ENCODE peak calls at places on chromosomes 12 and 14, in eight cellular contexts. V is GM12891; G is uterus; O is NCI-H1092 treated with DMSO at 0.1 percent for 48 hours; B is H7; C is stimulated activated CD4-positive, alpha-beta T cell treated with anti-CD3 and anti-CD28 coated beads, Interleukin-4, amount 100 ng/mL, for 1 hour; J is HCT116; D is heart left ventricle. R is an unnamed sample.
A peak's percentile ranks its signal among the peaks of the same experiment; 100 is the strongest.

GRCh38 chr12:75578546-75578945 is 67.1 kb upstream of the KRR1 start:
- DNase-seq in V (no peak), G (no peak), B (no peak), J (no peak), O (peak; percentile 27), D (no peak), C (no peak), R (no peak)

GRCh38 chr12:131946757-131947156 is 3.0 kb upstream of the EP400 start:
- DNase-seq in V (no peak), O (no peak), B (peak; percentile 43), J (no peak), C (no peak), G (no peak), D (no peak), R (no peak)

GRCh38 chr12:95963104-95963503 is 20.0 kb downstream of the AMDHD1 start:
- DNase-seq in C (no peak), V (no peak), D (no peak), G (no peak), B (no peak), O (no peak), J (peak; percentile 18), R (no peak)

GRCh38 chr14:20630340-20631022 is 11.0 kb downstream of the OR6S1 start:
- DNase-seq in V (no peak), D (no peak), G (no peak), B (peak; percentile 41), O (no peak), J (peak; percentile 84), C (no peak), R (peak; percentile 58)

GRCh38 chr14:35046751-35047536 is 872 bp downstream of the FAM177A1 start:
- DNase-seq in G (no peak), O (peak; percentile 65), C (no peak), D (no peak), B (no peak), V (no peak), J (no peak), R (peak; percentile 4)

GRCh38 chr12:122354958-122355641 is 67.4 kb downstream of the CLIP1 start:
- DNase-seq in J (no peak), D (no peak), O (no peak), G (no peak), B (no peak), V (no peak), C (no peak), R (no peak)

GRCh38 chr12:122732170-122732569 is 1.5 kb upstream of the HCAR1 start:
- DNase-seq in J (no peak), B (no peak), D (no peak), O (no peak), V (no peak), G (no peak), C (no peak), R (no peak)

GRCh38 chr12:6224550-6224949 is 24.4 kb downstream of the CD9 start:
- DNase-seq in G (no peak), B (no peak), V (no peak), C (no peak), J (no peak), O (no peak), D (peak; percentile 60), R (no peak)

GRCh38 chr12:68745376-68745903 is 536 bp upstream of the SLC35E3 start:
- DNase-seq in V (no peak), C (no peak), J (no peak), O (peak; percentile 27), D (no peak), G (no peak), B (no peak), R (no peak)

GRCh38 chr14:54226103-54226502 is 170.7 kb upstream of the CDKN3 start:
- DNase-seq in C (no peak), J (no peak), O (no peak), V (no peak), D (no peak), B (no peak), G (no peak), R (peak; percentile 20)

GRCh38 chr14:94559638-94560290 is 1.5 kb upstream of the SERPINA4 start:
- DNase-seq in G (no peak), V (no peak), C (no peak), D (no peak), J (no peak), B (no peak), O (no peak), R (no peak)

GRCh38 chr14:100221419-100222218 is 17.3 kb upstream of the YY1 start:
- DNase-seq in V (no peak), D (peak; percentile 60), G (peak; percentile 35), J (no peak), B (peak; percentile 67), C (peak; percentile 65), O (peak; percentile 8), R (peak; percentile 62)

GRCh38 chr12:17322090-17322489 is 716.1 kb upstream of the LMO3 start:
- DNase-seq in D (no peak), G (no peak), C (no peak), V (no peak), B (no peak), J (no peak), O (no peak), R (no peak)

GRCh38 chr12:67068773-67069450 is 200.2 kb upstream of the CAND1 start:
- DNase-seq in G (peak; percentile 38), D (peak; percentile 27), C (peak; percentile 49), O (peak; percentile 34), B (peak; percentile 89), J (no peak), V (peak; percentile 25), R (peak; percentile 7)

GRCh38 chr14:56686416-56686815 is 106.8 kb downstream of the TMEM260 start:
- DNase-seq in O (peak; percentile 58), J (no peak), D (peak; percentile 58), C (no peak), V (no peak), B (peak; percentile 63), G (no peak), R (no peak)

GRCh38 chr12:132235116-132235820 is 91.0 kb downstream of the NOC4L start:
- DNase-seq in O (no peak), V (no peak), D (no peak), J (no peak), B (no peak), C (no peak), G (no peak), R (no peak)

GRCh38 chr12:53508534-53509199 is 1.4 kb upstream of the NPFF start:
- DNase-seq in G (peak; percentile 86), V (peak; percentile 66), B (peak; percentile 87), D (peak; percentile 85), J (no peak), O (peak; percentile 74), C (peak; percentile 82), R (peak; percentile 67)

GRCh38 chr12:69252033-69252432 is 12.7 kb downstream of the CPSF6 start:
- DNase-seq in V (no peak), G (no peak), O (no peak), J (no peak), C (no peak), D (no peak), B (no peak), R (no peak)

GRCh38 chr14:102949062-102949800 is 26.8 kb downstream of the AMN start:
- DNase-seq in V (no peak), C (peak; percentile 32), G (no peak), J (no peak), O (no peak), D (no peak), B (no peak), R (peak; percentile 58)

GRCh38 chr12:96399081-96399918 is 939 bp downstream of the CDK17 start:
- DNase-seq in B (peak; percentile 73), J (no peak), C (peak; percentile 74), G (peak; percentile 80), D (peak; percentile 88), O (peak; percentile 38), V (peak; percentile 56), R (peak; percentile 72)

GRCh38 chr12:107634530-107634929 is 51.1 kb upstream of the PWP1 start:
- DNase-seq in G (no peak), B (no peak), J (no peak), O (no peak), V (no peak), D (no peak), C (no peak), R (no peak)

GRCh38 chr14:76918176-76918750 is 92.1 kb downstream of the LRRC74A start:
- DNase-seq in B (peak; percentile 73), C (no peak), V (no peak), D (peak; percentile 85), O (peak; percentile 85), G (peak; percentile 82), J (no peak), R (peak; percentile 90)

GRCh38 chr14:51188566-51189185 is 51.4 kb upstream of the TMX1 start:
- DNase-seq in D (no peak), G (peak; percentile 41), V (no peak), B (no peak), O (no peak), C (no peak), J (no peak), R (no peak)

GRCh38 chr14:90439874-90440442 is 43.1 kb downstream of the CALM1 start:
- DNase-seq in O (no peak), D (peak; percentile 5), V (no peak), G (no peak), B (peak; percentile 60), C (no peak), J (no peak), R (no peak)

GRCh38 chr12:2354151-2354991 is 301.6 kb downstream of the CACNA1C start:
- DNase-seq in B (peak; percentile 40), V (no peak), J (no peak), O (peak; percentile 83), D (peak; percentile 42), C (no peak), G (no peak), R (no peak)

GRCh38 chr14:69094481-69094880 is 58.4 kb downstream of the DCAF5 start:
- DNase-seq in B (no peak), V (no peak), J (no peak), D (no peak), C (no peak), G (no peak), O (no peak), R (peak; percentile 19)

GRCh38 chr12:38689704-38690103 is 215.7 kb downstream of the CPNE8 start:
- DNase-seq in D (no peak), C (no peak), B (no peak), O (no peak), J (no peak), V (no peak), G (no peak), R (no peak)